ENCODE peak calls at places on chromosome 18, in six cellular contexts. One of them, this sample, is unnamed.

GRCh38 chr18:23528580-23529472 is 25.5 kb downstream of the RMC1 start:
- DNase-seq in endodermal cell: no peak
- DNase-seq in EL: peak
- DNase-seq in GM03348: peak
- DNase-seq in IMR-90: peak
- DNase-seq in neuronal stem cell: no peak
- DNase-seq in this sample: no peak

GRCh38 chr18:54240629-54241107 is 16.2 kb upstream of the MBD2 start:
- DNase-seq in endodermal cell: no peak
- DNase-seq in EL: no peak
- DNase-seq in GM03348: no peak
- DNase-seq in IMR-90: no peak
- DNase-seq in neuronal stem cell: no peak
- DNase-seq in this sample: no peak

GRCh38 chr18:46095532-46095931 is 2.6 kb downstream of the ATP5F1A start:
- DNase-seq in endodermal cell: no peak
- DNase-seq in EL: no peak
- DNase-seq in GM03348: no peak
- DNase-seq in IMR-90: no peak
- DNase-seq in neuronal stem cell: no peak
- DNase-seq in this sample: no peak

GRCh38 chr18:42426496-42427015 is 471.5 kb downstream of the PIK3C3 start:
- DNase-seq in endodermal cell: no peak
- DNase-seq in EL: no peak
- DNase-seq in GM03348: no peak
- DNase-seq in IMR-90: no peak
- DNase-seq in neuronal stem cell: no peak
- DNase-seq in this sample: no peak

GRCh38 chr18:62196079-62196478 is 9.0 kb downstream of the RELCH start:
- DNase-seq in endodermal cell: peak
- DNase-seq in EL: no peak
- DNase-seq in GM03348: no peak
- DNase-seq in IMR-90: no peak
- DNase-seq in neuronal stem cell: no peak
- DNase-seq in this sample: no peak

GRCh38 chr18:79965119-79965902 is 868 bp downstream of the HSBP1L1 start:
- DNase-seq in endodermal cell: peak
- DNase-seq in EL: peak
- DNase-seq in GM03348: peak
- DNase-seq in IMR-90: peak
- DNase-seq in neuronal stem cell: no peak
- DNase-seq in this sample: no peak

GRCh38 chr18:10131783-10132381 is 218.1 kb downstream of the VAPA start:
- DNase-seq in endodermal cell: peak
- DNase-seq in EL: no peak
- DNase-seq in GM03348: no peak
- DNase-seq in IMR-90: no peak
- DNase-seq in neuronal stem cell: peak
- DNase-seq in this sample: no peak

GRCh38 chr18:36583155-36583745 is 245.6 kb downstream of the TPGS2 start:
- DNase-seq in endodermal cell: peak
- DNase-seq in EL: no peak
- DNase-seq in GM03348: no peak
- DNase-seq in IMR-90: no peak
- DNase-seq in neuronal stem cell: peak
- DNase-seq in this sample: no peak

GRCh38 chr18:33560686-33561370 is 17.2 kb upstream of the ASXL3 start:
- DNase-seq in endodermal cell: peak
- DNase-seq in EL: no peak
- DNase-seq in GM03348: peak
- DNase-seq in IMR-90: peak
- DNase-seq in neuronal stem cell: no peak
- DNase-seq in this sample: no peak

GRCh38 chr18:54712315-54712714 is 116.0 kb upstream of the RAB27B start:
- DNase-seq in endodermal cell: no peak
- DNase-seq in EL: peak
- DNase-seq in GM03348: peak
- DNase-seq in IMR-90: peak
- DNase-seq in neuronal stem cell: no peak
- DNase-seq in this sample: no peak

GRCh38 chr18:29644276-29644675 is 1398.3 kb downstream of the DSC3 start:
- DNase-seq in endodermal cell: no peak
- DNase-seq in EL: peak
- DNase-seq in GM03348: peak
- DNase-seq in IMR-90: peak
- DNase-seq in neuronal stem cell: no peak
- DNase-seq in this sample: peak

GRCh38 chr18:62937065-62937464 is 221.7 kb downstream of the PHLPP1 start:
- DNase-seq in endodermal cell: no peak
- DNase-seq in EL: peak
- DNase-seq in GM03348: peak
- DNase-seq in IMR-90: peak
- DNase-seq in neuronal stem cell: no peak
- DNase-seq in this sample: no peak

GRCh38 chr18:1653873-1654272 is 749.2 kb downstream of the ADCYAP1 start:
- DNase-seq in endodermal cell: no peak
- DNase-seq in EL: no peak
- DNase-seq in GM03348: no peak
- DNase-seq in IMR-90: no peak
- DNase-seq in neuronal stem cell: no peak
- DNase-seq in this sample: no peak

GRCh38 chr18:55910328-55910727 is 322.3 kb upstream of the TCF4 start:
- DNase-seq in endodermal cell: no peak
- DNase-seq in EL: no peak
- DNase-seq in GM03348: no peak
- DNase-seq in IMR-90: peak
- DNase-seq in neuronal stem cell: no peak
- DNase-seq in this sample: no peak

GRCh38 chr18:54607213-54607934 is 16.3 kb downstream of the DYNAP start:
- DNase-seq in endodermal cell: peak
- DNase-seq in EL: no peak
- DNase-seq in GM03348: no peak
- DNase-seq in IMR-90: peak
- DNase-seq in neuronal stem cell: no peak
- DNase-seq in this sample: no peak

GRCh38 chr18:11654736-11655604 is 34.1 kb upstream of the GNAL start:
- DNase-seq in endodermal cell: peak
- DNase-seq in EL: peak
- DNase-seq in GM03348: peak
- DNase-seq in IMR-90: peak
- DNase-seq in neuronal stem cell: peak
- DNase-seq in this sample: peak